ENCODE peak calls at places on chromosomes 12 and 14, in nine cellular contexts. T is RWPE1, R is adrenal gland, U is A549, C is neural crest cell, H is uterus, N is activated B cell treated with CpG ODN at 0.5 μM for 24 hours, S is endodermal cell, I is cardiac fibroblast. X is an unnamed sample.

GRCh38 chr14:50943943-50944646 is at the start of gene PYGL:
- DNase-seq in T (peak; percentile 70), R (peak; percentile 79), U (peak; percentile 77), C (peak; percentile 67), H (peak; percentile 77), N (peak; percentile 39), S (peak; percentile 91), I (peak; percentile 80), X (peak; percentile 46)

GRCh38 chr14:102944448-102945330 is 22.2 kb downstream of the AMN start:
- DNase-seq in T (no peak), R (no peak), U (no peak), C (no peak), H (no peak), N (no peak), S (no peak), I (no peak), X (no peak)

GRCh38 chr14:65141523-65141922 is 39.2 kb upstream of the MAX start:
- DNase-seq in T (no peak), R (no peak), U (no peak), C (no peak), H (no peak), N (no peak), S (no peak), I (no peak), X (no peak)

GRCh38 chr12:122867701-122868461 is 28.0 kb downstream of the VPS37B start:
- DNase-seq in T (peak; percentile 79), R (peak; percentile 91), U (peak; percentile 62), C (no peak), H (no peak), N (no peak), S (peak; percentile 94), I (no peak), X (no peak)

GRCh38 chr14:53011053-53011462 is 60.2 kb upstream of the FERMT2 start:
- DNase-seq in T (peak; percentile 83), R (peak; percentile 89), U (peak; percentile 66), C (no peak), H (peak; percentile 85), N (no peak), S (peak; percentile 86), I (peak; percentile 99), X (no peak)

GRCh38 chr12:64813733-64814132 is 10.7 kb upstream of the TBC1D30 start:
- DNase-seq in T (no peak), R (no peak), U (no peak), C (no peak), H (no peak), N (no peak), S (no peak), I (no peak), X (no peak)

GRCh38 chr12:30877110-30877875 is 49.3 kb upstream of the TSPAN11 start:
- DNase-seq in T (no peak), R (no peak), U (no peak), C (no peak), H (no peak), N (no peak), S (no peak), I (no peak), X (no peak)

GRCh38 chr12:96448287-96448686 is 41.1 kb upstream of the CFAP54 start:
- DNase-seq in T (peak; percentile 52), R (no peak), U (no peak), C (no peak), H (no peak), N (no peak), S (no peak), I (peak; percentile 46), X (no peak)

GRCh38 chr14:50624447-50624846 is 43.7 kb downstream of the SAV1 start:
- DNase-seq in T (no peak), R (no peak), U (no peak), C (no peak), H (no peak), N (no peak), S (no peak), I (no peak), X (no peak)

GRCh38 chr12:18079541-18080230 is 10.3 kb downstream of the RERGL start:
- DNase-seq in T (no peak), R (no peak), U (no peak), C (no peak), H (no peak), N (no peak), S (no peak), I (no peak), X (no peak)

GRCh38 chr14:91063119-91063518 is 2.7 kb upstream of the RPS6KA5 start:
- DNase-seq in T (no peak), R (no peak), U (peak; percentile 29), C (no peak), H (no peak), N (no peak), S (no peak), I (peak; percentile 4), X (peak; percentile 67)

GRCh38 chr14:28651148-28651547 is 115.4 kb upstream of the FOXG1 start:
- DNase-seq in T (peak; percentile 42), R (no peak), U (no peak), C (no peak), H (no peak), N (no peak), S (peak; percentile 56), I (no peak), X (no peak)

GRCh38 chr14:75141967-75142366 is 15.1 kb upstream of the NEK9 start:
- DNase-seq in T (no peak), R (no peak), U (peak; percentile 55), C (no peak), H (no peak), N (no peak), S (no peak), I (peak; percentile 70), X (peak; percentile 33)

GRCh38 chr14:52080171-52080800 is 11.4 kb upstream of the NID2 start:
- DNase-seq in T (no peak), R (peak; percentile 56), U (no peak), C (no peak), H (no peak), N (no peak), S (no peak), I (peak; percentile 82), X (no peak)

GRCh38 chr12:67994046-67994445 is 4.8 kb downstream of the IFNG-AS1 start:
- DNase-seq in T (no peak), R (no peak), U (no peak), C (no peak), H (no peak), N (no peak), S (no peak), I (no peak), X (no peak)
- TF ChIP-seq CTCF in T (no peak), R (no peak), U (no peak), C (no peak), H (no peak), N (no peak), S (peak; percentile 66), I (no peak), X (no peak)

GRCh38 chr12:104793968-104794367 is 164.1 kb downstream of the SLC41A2 start:
- DNase-seq in T (no peak), R (no peak), U (no peak), C (no peak), H (no peak), N (no peak), S (no peak), I (no peak), X (no peak)

GRCh38 chr12:104792570-104792969 is 165.5 kb downstream of the SLC41A2 start:
- DNase-seq in T (peak; percentile 41), R (peak; percentile 77), U (peak; percentile 59), C (no peak), H (peak; percentile 57), N (no peak), S (no peak), I (peak; percentile 87), X (no peak)

GRCh38 chr12:104793280-104793679 is 164.8 kb downstream of the SLC41A2 start:
- DNase-seq in T (peak; percentile 6), R (no peak), U (no peak), C (no peak), H (peak; percentile 17), N (no peak), S (no peak), I (peak; percentile 79), X (no peak)

GRCh38 chr12:104788848-104789271 is 169.2 kb downstream of the SLC41A2 start:
- DNase-seq in T (no peak), R (no peak), U (no peak), C (no peak), H (no peak), N (no peak), S (peak; percentile 91), I (no peak), X (no peak)

DNA sequence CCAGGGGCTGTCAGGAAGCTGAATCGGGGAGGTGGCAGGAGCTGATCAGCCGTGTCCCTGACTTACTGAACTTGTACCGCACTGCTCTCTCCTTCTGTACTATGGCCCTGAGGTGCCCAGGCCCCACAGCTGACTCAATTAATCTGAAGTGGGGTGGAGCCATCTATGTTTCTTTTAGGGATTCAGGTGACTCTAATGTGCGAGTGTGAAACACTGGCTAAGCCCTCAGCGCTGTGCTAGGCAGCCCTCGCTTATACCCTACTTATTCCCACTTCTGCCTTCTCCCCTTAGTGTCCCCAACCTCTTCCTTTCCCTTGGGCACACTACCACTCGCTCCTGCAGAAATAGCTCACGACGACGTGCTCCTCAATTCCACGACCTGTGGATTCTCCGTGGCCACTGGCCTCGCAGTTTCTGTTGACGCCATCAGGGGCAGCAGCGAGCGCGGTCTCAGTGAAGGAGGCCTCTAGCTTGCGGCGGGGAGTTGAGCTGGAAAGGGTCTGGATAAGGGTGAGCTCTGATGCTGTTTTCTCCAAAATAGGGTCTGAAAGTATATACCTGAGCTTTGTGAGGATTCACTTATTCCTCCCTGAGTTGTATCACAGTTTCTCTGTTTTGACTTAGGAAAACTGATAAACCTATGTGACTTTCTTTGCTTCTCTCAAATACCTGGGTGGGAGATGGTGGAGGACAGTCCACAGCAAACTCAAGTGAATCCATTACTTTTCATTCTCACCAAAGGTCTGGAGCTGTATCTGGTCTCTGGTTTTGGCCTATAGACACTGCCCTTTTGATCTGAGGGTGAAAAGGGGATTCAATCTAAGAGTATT is 167.6 kb downstream of the SLC41A2 start:
- DNase-seq in T (peak; percentile 12), R (peak; percentile 74), U (peak; percentile 45), C (peak; percentile 63), H (peak; percentile 37), N (peak; percentile 40), S (peak; percentile 92), I (no peak), X (peak; percentile 59)
- TF ChIP-seq CTCF in T (peak; percentile 54), R (peak; percentile 67), U (peak; percentile 54), C (peak; percentile 75), H (peak; percentile 49), N (peak; percentile 21), S (peak; percentile 92), I (peak; percentile 87), X (peak; percentile 86)

DNA sequence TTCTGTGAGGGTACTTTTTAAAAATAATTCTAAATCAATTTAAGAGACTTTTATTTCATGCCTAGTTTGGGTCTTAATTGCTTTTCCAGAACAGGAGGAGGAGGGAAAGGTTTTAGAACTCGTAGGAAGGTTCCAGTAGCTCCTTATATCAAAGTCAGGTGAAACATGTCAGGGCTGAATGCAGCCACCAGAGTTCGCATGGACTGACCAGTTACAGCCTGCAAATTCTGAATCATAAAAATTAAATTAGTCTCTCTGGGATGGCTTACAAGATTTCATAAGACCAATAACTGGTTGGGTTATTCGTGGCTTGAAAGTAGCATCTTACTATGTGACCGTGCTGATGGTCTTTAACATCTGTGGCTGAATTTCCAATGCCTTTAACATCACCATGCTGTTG is 410 bp downstream of the BDKRB1 start:
- DNase-seq in T (peak; percentile 57), R (no peak), U (no peak), C (no peak), H (no peak), N (no peak), S (no peak), I (no peak), X (no peak)
- TF ChIP-seq CTCF in T (no peak), R (no peak), U (no peak), C (no peak), H (no peak), N (no peak), S (no peak), I (no peak), X (no peak)

GRCh38 chr12:47812797-47813490 is 6.8 kb downstream of the HDAC7 start:
- DNase-seq in T (peak; percentile 92), R (peak; percentile 96), U (peak; percentile 74), C (peak; percentile 40), H (peak; percentile 93), N (peak; percentile 83), S (peak; percentile 98), I (peak; percentile 93), X (peak; percentile 98)
- TF ChIP-seq CTCF in T (no peak), R (no peak), U (no peak), C (no peak), H (no peak), N (no peak), S (no peak), I (no peak), X (no peak)

X was measured in activated CD8-positive, alpha-beta T cell treated with anti-CD3 and anti-CD28 coated beads for 36 hours.